ENCODE peak calls at places on chromosomes 13 and 19, in seven cellular contexts. One of them, this sample, is unnamed.

GRCh38 chr19:13887039-13887438 is 10.1 kb downstream of the NANOS3 start:
- DNase-seq in stimulated activated naive CD8-positive, alpha-beta T cell treated with anti-CD3 and anti-CD28 coated beads, Interleukin-15, amount 100 ng/mL, for 72 hours: no peak
- DNase-seq in NCI-H345: no peak
- DNase-seq in NCI-H1105: no peak
- DNase-seq in Peyer's patch: peak
- DNase-seq in AG04449: no peak
- DNase-seq in EL: no peak
- DNase-seq in this sample: no peak

GRCh38 chr13:84479656-84480055 is 597.4 kb upstream of the SLITRK1 start:
- DNase-seq in NCI-H1105: no peak
- DNase-seq in Peyer's patch: no peak
- DNase-seq in EL: peak
- DNase-seq in AG04449: no peak
- DNase-seq in NCI-H345: no peak
- DNase-seq in stimulated activated naive CD8-positive, alpha-beta T cell treated with anti-CD3 and anti-CD28 coated beads, Interleukin-15, amount 100 ng/mL, for 72 hours: no peak
- DNase-seq in this sample: no peak

GRCh38 chr19:53671621-53672111 is 39.9 kb downstream of the DPRX start:
- DNase-seq in stimulated activated naive CD8-positive, alpha-beta T cell treated with anti-CD3 and anti-CD28 coated beads, Interleukin-15, amount 100 ng/mL, for 72 hours: no peak
- DNase-seq in AG04449: no peak
- DNase-seq in EL: no peak
- DNase-seq in Peyer's patch: no peak
- DNase-seq in NCI-H1105: no peak
- DNase-seq in NCI-H345: no peak
- DNase-seq in this sample: no peak

GRCh38 chr13:97648881-97649224 is 214.9 kb downstream of the RAP2A start:
- DNase-seq in Peyer's patch: no peak
- DNase-seq in EL: no peak
- DNase-seq in AG04449: no peak
- DNase-seq in NCI-H1105: no peak
- DNase-seq in stimulated activated naive CD8-positive, alpha-beta T cell treated with anti-CD3 and anti-CD28 coated beads, Interleukin-15, amount 100 ng/mL, for 72 hours: no peak
- DNase-seq in NCI-H345: no peak
- DNase-seq in this sample: no peak

GRCh38 chr13:67438465-67438864 is 208.3 kb upstream of the PCDH9 start:
- DNase-seq in NCI-H1105: no peak
- DNase-seq in EL: no peak
- DNase-seq in Peyer's patch: no peak
- DNase-seq in stimulated activated naive CD8-positive, alpha-beta T cell treated with anti-CD3 and anti-CD28 coated beads, Interleukin-15, amount 100 ng/mL, for 72 hours: no peak
- DNase-seq in NCI-H345: no peak
- DNase-seq in AG04449: no peak
- DNase-seq in this sample: no peak

GRCh38 chr19:5154129-5154798 is 185.4 kb downstream of the KDM4B start:
- DNase-seq in EL: peak
- DNase-seq in NCI-H345: no peak
- DNase-seq in NCI-H1105: no peak
- DNase-seq in AG04449: no peak
- DNase-seq in Peyer's patch: peak
- DNase-seq in stimulated activated naive CD8-positive, alpha-beta T cell treated with anti-CD3 and anti-CD28 coated beads, Interleukin-15, amount 100 ng/mL, for 72 hours: no peak
- DNase-seq in this sample: no peak

GRCh38 chr19:17202249-17202648 is 12.9 kb upstream of the USE1 start:
- DNase-seq in Peyer's patch: no peak
- DNase-seq in stimulated activated naive CD8-positive, alpha-beta T cell treated with anti-CD3 and anti-CD28 coated beads, Interleukin-15, amount 100 ng/mL, for 72 hours: no peak
- DNase-seq in NCI-H1105: no peak
- DNase-seq in NCI-H345: no peak
- DNase-seq in AG04449: no peak
- DNase-seq in EL: no peak
- DNase-seq in this sample: no peak

GRCh38 chr13:31199849-31200635 is at the start of gene B3GLCT:
- DNase-seq in EL: peak
- DNase-seq in Peyer's patch: peak
- DNase-seq in NCI-H1105: peak
- DNase-seq in NCI-H345: peak
- DNase-seq in AG04449: no peak
- DNase-seq in stimulated activated naive CD8-positive, alpha-beta T cell treated with anti-CD3 and anti-CD28 coated beads, Interleukin-15, amount 100 ng/mL, for 72 hours: peak
- DNase-seq in this sample: no peak

GRCh38 chr19:38718747-38719543 is 25.3 kb downstream of the CAPN12 start:
- DNase-seq in stimulated activated naive CD8-positive, alpha-beta T cell treated with anti-CD3 and anti-CD28 coated beads, Interleukin-15, amount 100 ng/mL, for 72 hours: no peak
- DNase-seq in NCI-H1105: no peak
- DNase-seq in NCI-H345: no peak
- DNase-seq in AG04449: no peak
- DNase-seq in EL: peak
- DNase-seq in Peyer's patch: no peak
- DNase-seq in this sample: no peak

GRCh38 chr19:2575734-2576481 is 100.0 kb downstream of the GADD45B start:
- DNase-seq in NCI-H1105: no peak
- DNase-seq in NCI-H345: peak
- DNase-seq in Peyer's patch: peak
- DNase-seq in AG04449: no peak
- DNase-seq in stimulated activated naive CD8-positive, alpha-beta T cell treated with anti-CD3 and anti-CD28 coated beads, Interleukin-15, amount 100 ng/mL, for 72 hours: no peak
- DNase-seq in EL: no peak
- DNase-seq in this sample: peak

GRCh38 chr19:33226550-33227241 is 1.0 kb upstream of the SLC7A10 start:
- DNase-seq in NCI-H345: peak
- DNase-seq in Peyer's patch: peak
- DNase-seq in stimulated activated naive CD8-positive, alpha-beta T cell treated with anti-CD3 and anti-CD28 coated beads, Interleukin-15, amount 100 ng/mL, for 72 hours: no peak
- DNase-seq in NCI-H1105: no peak
- DNase-seq in AG04449: no peak
- DNase-seq in EL: no peak
- DNase-seq in this sample: no peak

GRCh38 chr19:33906578-33907335 is 110.1 kb downstream of the KCTD15 start:
- DNase-seq in EL: peak
- DNase-seq in stimulated activated naive CD8-positive, alpha-beta T cell treated with anti-CD3 and anti-CD28 coated beads, Interleukin-15, amount 100 ng/mL, for 72 hours: no peak
- DNase-seq in NCI-H345: no peak
- DNase-seq in AG04449: no peak
- DNase-seq in NCI-H1105: no peak
- DNase-seq in Peyer's patch: no peak
- DNase-seq in this sample: no peak

GRCh38 chr19:42374826-42375376 is 15.2 kb downstream of the CNFN start:
- DNase-seq in NCI-H345: no peak
- DNase-seq in Peyer's patch: no peak
- DNase-seq in stimulated activated naive CD8-positive, alpha-beta T cell treated with anti-CD3 and anti-CD28 coated beads, Interleukin-15, amount 100 ng/mL, for 72 hours: no peak
- DNase-seq in AG04449: no peak
- DNase-seq in NCI-H1105: no peak
- DNase-seq in EL: no peak
- DNase-seq in this sample: no peak

GRCh38 chr19:17829855-17830566 is 8.7 kb upstream of the INSL3 start:
- DNase-seq in stimulated activated naive CD8-positive, alpha-beta T cell treated with anti-CD3 and anti-CD28 coated beads, Interleukin-15, amount 100 ng/mL, for 72 hours: no peak
- DNase-seq in Peyer's patch: peak
- DNase-seq in AG04449: no peak
- DNase-seq in NCI-H345: peak
- DNase-seq in EL: no peak
- DNase-seq in NCI-H1105: peak
- DNase-seq in this sample: no peak

GRCh38 chr13:110388141-110388943 is 81.3 kb downstream of the COL4A2 start:
- DNase-seq in NCI-H1105: no peak
- DNase-seq in EL: peak
- DNase-seq in stimulated activated naive CD8-positive, alpha-beta T cell treated with anti-CD3 and anti-CD28 coated beads, Interleukin-15, amount 100 ng/mL, for 72 hours: no peak
- DNase-seq in Peyer's patch: no peak
- DNase-seq in NCI-H345: no peak
- DNase-seq in AG04449: no peak
- DNase-seq in this sample: no peak

GRCh38 chr13:106696140-106696539 is 128.2 kb upstream of the ARGLU1 start:
- DNase-seq in Peyer's patch: no peak
- DNase-seq in AG04449: no peak
- DNase-seq in stimulated activated naive CD8-positive, alpha-beta T cell treated with anti-CD3 and anti-CD28 coated beads, Interleukin-15, amount 100 ng/mL, for 72 hours: no peak
- DNase-seq in EL: no peak
- DNase-seq in NCI-H1105: no peak
- DNase-seq in NCI-H345: no peak
- DNase-seq in this sample: no peak

GRCh38 chr19:2811221-2811722 is 8.4 kb upstream of the ZNF554 start:
- DNase-seq in NCI-H345: no peak
- DNase-seq in AG04449: no peak
- DNase-seq in Peyer's patch: peak
- DNase-seq in NCI-H1105: no peak
- DNase-seq in stimulated activated naive CD8-positive, alpha-beta T cell treated with anti-CD3 and anti-CD28 coated beads, Interleukin-15, amount 100 ng/mL, for 72 hours: no peak
- DNase-seq in EL: no peak
- DNase-seq in this sample: no peak

GRCh38 chr13:46648166-46648607 is 95.2 kb downstream of the LRCH1 start:
- DNase-seq in EL: peak
- DNase-seq in NCI-H345: peak
- DNase-seq in stimulated activated naive CD8-positive, alpha-beta T cell treated with anti-CD3 and anti-CD28 coated beads, Interleukin-15, amount 100 ng/mL, for 72 hours: no peak
- DNase-seq in AG04449: no peak
- DNase-seq in NCI-H1105: no peak
- DNase-seq in Peyer's patch: no peak
- DNase-seq in this sample: no peak

GRCh38 chr19:52741951-52742485 is 7.2 kb upstream of the ZNF611 start:
- DNase-seq in EL: no peak
- DNase-seq in AG04449: no peak
- DNase-seq in NCI-H345: no peak
- DNase-seq in Peyer's patch: no peak
- DNase-seq in NCI-H1105: no peak
- DNase-seq in stimulated activated naive CD8-positive, alpha-beta T cell treated with anti-CD3 and anti-CD28 coated beads, Interleukin-15, amount 100 ng/mL, for 72 hours: no peak
- DNase-seq in this sample: no peak

GRCh38 chr19:2376784-2377519 is 16.9 kb downstream of the TMPRSS9 start:
- DNase-seq in stimulated activated naive CD8-positive, alpha-beta T cell treated with anti-CD3 and anti-CD28 coated beads, Interleukin-15, amount 100 ng/mL, for 72 hours: no peak
- DNase-seq in NCI-H345: no peak
- DNase-seq in NCI-H1105: no peak
- DNase-seq in Peyer's patch: no peak
- DNase-seq in AG04449: no peak
- DNase-seq in EL: no peak
- DNase-seq in this sample: no peak

GRCh38 chr13:80313668-80314278 is 27.2 kb downstream of the SPRY2 start:
- DNase-seq in AG04449: no peak
- DNase-seq in NCI-H1105: no peak
- DNase-seq in stimulated activated naive CD8-positive, alpha-beta T cell treated with anti-CD3 and anti-CD28 coated beads, Interleukin-15, amount 100 ng/mL, for 72 hours: no peak
- DNase-seq in Peyer's patch: no peak
- DNase-seq in EL: no peak
- DNase-seq in NCI-H345: no peak
- DNase-seq in this sample: no peak

GRCh38 chr19:33438016-33438671 is 64.6 kb downstream of the CEBPG start:
- DNase-seq in Peyer's patch: peak
- DNase-seq in AG04449: no peak
- DNase-seq in NCI-H1105: no peak
- DNase-seq in stimulated activated naive CD8-positive, alpha-beta T cell treated with anti-CD3 and anti-CD28 coated beads, Interleukin-15, amount 100 ng/mL, for 72 hours: no peak
- DNase-seq in NCI-H345: peak
- DNase-seq in EL: peak
- DNase-seq in this sample: no peak

GRCh38 chr13:93450226-93450625 is 223.6 kb downstream of the GPC6 start:
- DNase-seq in Peyer's patch: no peak
- DNase-seq in NCI-H1105: no peak
- DNase-seq in AG04449: peak
- DNase-seq in EL: peak
- DNase-seq in NCI-H345: no peak
- DNase-seq in stimulated activated naive CD8-positive, alpha-beta T cell treated with anti-CD3 and anti-CD28 coated beads, Interleukin-15, amount 100 ng/mL, for 72 hours: no peak
- DNase-seq in this sample: no peak

GRCh38 chr13:107028751-107029150 is 460.8 kb upstream of the ARGLU1 start:
- DNase-seq in Peyer's patch: no peak
- DNase-seq in NCI-H1105: no peak
- DNase-seq in AG04449: no peak
- DNase-seq in stimulated activated naive CD8-positive, alpha-beta T cell treated with anti-CD3 and anti-CD28 coated beads, Interleukin-15, amount 100 ng/mL, for 72 hours: no peak
- DNase-seq in NCI-H345: no peak
- DNase-seq in EL: no peak
- DNase-seq in this sample: no peak

GRCh38 chr19:41321600-41322270 is 11.8 kb downstream of the CCDC97 start:
- DNase-seq in AG04449: no peak
- DNase-seq in Peyer's patch: no peak
- DNase-seq in EL: peak
- DNase-seq in NCI-H1105: no peak
- DNase-seq in NCI-H345: no peak
- DNase-seq in stimulated activated naive CD8-positive, alpha-beta T cell treated with anti-CD3 and anti-CD28 coated beads, Interleukin-15, amount 100 ng/mL, for 72 hours: no peak
- DNase-seq in this sample: no peak

This sample was measured in esophagus muscularis mucosa.